ENCODE peak calls at places on chromosomes 13 and 19, in six cellular contexts. H is fibroblast of lung, D is cardiac muscle cell, P is lower lobe of right lung, F is breast epithelium, I is body of pancreas. Y is an unnamed sample.

GRCh38 chr13:52644108-52644507 is 1.9 kb downstream of the HNRNPA1L2 start:
- DNase-seq in H (peak; percentile 8), D (no peak), P (no peak), F (no peak), I (no peak), Y (no peak)

GRCh38 chr13:50393641-50394040 is 378.4 kb downstream of the KCNRG start:
- DNase-seq in H (no peak), D (peak; percentile 67), P (no peak), F (no peak), I (no peak), Y (no peak)

GRCh38 chr13:113938246-113938645 is 35.6 kb downstream of the C13orf46 start:
- DNase-seq in H (no peak), D (no peak), P (no peak), F (no peak), I (no peak), Y (no peak)

GRCh38 chr13:23461544-23461943 is 28.0 kb upstream of the SACS start:
- DNase-seq in H (no peak), D (no peak), P (no peak), F (no peak), I (no peak), Y (no peak)

GRCh38 chr13:22009937-22010336 is 339.1 kb downstream of the FGF9 start:
- DNase-seq in H (no peak), D (no peak), P (no peak), F (no peak), I (no peak), Y (no peak)

GRCh38 chr13:47076536-47076935 is 179.7 kb upstream of the HTR2A start:
- DNase-seq in H (no peak), D (no peak), P (no peak), F (no peak), I (no peak), Y (no peak)

GRCh38 chr19:49997709-49998108 is 27.5 kb downstream of the VRK3 start:
- DNase-seq in H (peak; percentile 21), D (peak; percentile 30), P (no peak), F (no peak), I (peak; percentile 28), Y (peak; percentile 16)

GRCh38 chr19:51821511-51821910 is 26.6 kb downstream of the FPR3 start:
- DNase-seq in H (no peak), D (no peak), P (no peak), F (no peak), I (no peak), Y (no peak)

GRCh38 chr19:18090545-18091216 is 3.9 kb upstream of the IL12RB1 start:
- DNase-seq in H (no peak), D (no peak), P (no peak), F (no peak), I (no peak), Y (no peak)

GRCh38 chr19:53037101-53038097 is 7.1 kb upstream of the ERVV-2 start:
- DNase-seq in H (peak; percentile 73), D (peak; percentile 73), P (peak; percentile 48), F (no peak), I (peak; percentile 11), Y (peak; percentile 53)

GRCh38 chr19:5718032-5718578 is 1.8 kb downstream of the LONP1 start:
- DNase-seq in H (peak; percentile 52), D (no peak), P (no peak), F (no peak), I (no peak), Y (peak; percentile 38)

GRCh38 chr19:49933643-49934042 is 4.3 kb upstream of the NUP62 start:
- DNase-seq in H (no peak), D (no peak), P (no peak), F (no peak), I (no peak), Y (no peak)

GRCh38 chr13:92967923-92968322 is 258.7 kb upstream of the GPC6 start:
- DNase-seq in H (no peak), D (no peak), P (no peak), F (no peak), I (no peak), Y (peak; percentile 9)

GRCh38 chr19:41351339-41352245 is 2.1 kb downstream of the TGFB1 start:
- DNase-seq in H (no peak), D (peak; percentile 48), P (peak; percentile 85), F (no peak), I (peak; percentile 63), Y (peak; percentile 72)

GRCh38 chr19:48636859-48637448 is at the start of gene DBP:
- DNase-seq in H (no peak), D (peak; percentile 69), P (peak; percentile 80), F (peak; percentile 72), I (peak; percentile 65), Y (no peak)

GRCh38 chr13:95463516-95463915 is 89.0 kb upstream of the CLDN10 start:
- DNase-seq in H (no peak), D (no peak), P (no peak), F (no peak), I (no peak), Y (peak; percentile 12)

GRCh38 chr13:93881418-93881817 is 598.1 kb downstream of the DCT start:
- DNase-seq in H (peak; percentile 85), D (no peak), P (no peak), F (no peak), I (no peak), Y (no peak)

GRCh38 chr19:6476155-6476895 is 5.3 kb downstream of the DENND1C start:
- DNase-seq in H (peak; percentile 37), D (peak; percentile 100), P (peak; percentile 93), F (peak; percentile 51), I (peak; percentile 95), Y (peak; percentile 61)

GRCh38 chr19:53962887-53963435 is at the start of gene CACNG8:
- DNase-seq in H (no peak), D (no peak), P (no peak), F (no peak), I (no peak), Y (no peak)

GRCh38 chr13:83819611-83820010 is 62.7 kb downstream of the SLITRK1 start:
- DNase-seq in H (peak; percentile 3), D (no peak), P (no peak), F (no peak), I (no peak), Y (no peak)

GRCh38 chr19:39166571-39167391 is 30.0 kb upstream of the NCCRP1 start:
- DNase-seq in H (peak; percentile 21), D (peak; percentile 73), P (peak; percentile 90), F (peak; percentile 82), I (peak; percentile 80), Y (peak; percentile 42)

GRCh38 chr19:6577410-6578125 is 13.4 kb downstream of the CD70 start:
- DNase-seq in H (peak; percentile 18), D (no peak), P (no peak), F (no peak), I (peak; percentile 33), Y (peak; percentile 82)

GRCh38 chr13:30255696-30256095 is 51.7 kb downstream of the KATNAL1 start:
- DNase-seq in H (peak; percentile 33), D (no peak), P (no peak), F (no peak), I (no peak), Y (no peak)

GRCh38 chr19:49064029-49064629 is 489 bp downstream of the NTF4 start:
- DNase-seq in H (no peak), D (peak; percentile 18), P (peak; percentile 68), F (peak; percentile 88), I (no peak), Y (peak; percentile 74)

GRCh38 chr19:11174336-11174735 is 18.8 kb upstream of the SPC24 start:
- DNase-seq in H (no peak), D (no peak), P (no peak), F (no peak), I (no peak), Y (no peak)

GRCh38 chr13:109233293-109233692 is 553.1 kb downstream of the IRS2 start:
- DNase-seq in H (no peak), D (no peak), P (no peak), F (no peak), I (no peak), Y (peak; percentile 45)

GRCh38 chr19:53254451-53255341 is at the start of gene ZNF677:
- DNase-seq in H (peak; percentile 90), D (peak; percentile 91), P (peak; percentile 93), F (peak; percentile 85), I (peak; percentile 91), Y (peak; percentile 80)

GRCh38 chr13:111184685-111185401 is 69.7 kb downstream of the ARHGEF7 start:
- DNase-seq in H (no peak), D (no peak), P (no peak), F (no peak), I (no peak), Y (no peak)
- H3K4me1 ChIP-seq in H (peaks cover 17% of the 10 kb centered on the region), D (peaks cover 45% of the 10 kb centered on the region), P (peaks cover 40% of the 10 kb centered on the region), F (peaks cover 9% of the 10 kb centered on the region), I (peaks cover 23% of the 10 kb centered on the region), Y (peaks cover 18% of the 10 kb centered on the region)

DNA sequence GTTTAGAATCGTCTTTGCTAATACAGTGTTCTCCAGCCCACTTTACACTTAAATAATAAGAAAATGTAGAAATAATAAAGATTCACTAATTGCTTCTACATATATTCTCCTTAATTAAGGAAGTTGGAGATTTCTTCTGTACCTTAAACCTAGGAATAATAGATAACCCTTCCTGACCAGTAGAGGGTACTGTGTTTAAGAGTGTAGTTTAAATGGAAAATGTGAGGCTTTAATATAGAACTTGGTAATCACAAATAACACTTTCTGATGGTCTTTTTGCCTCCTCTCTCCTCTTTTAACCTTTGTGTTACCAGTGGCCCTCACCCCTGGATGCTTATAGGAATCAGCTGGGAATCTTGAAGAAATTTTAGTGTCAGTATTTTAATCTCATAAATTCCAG is 20.7 kb downstream of the POMP start:
- DNase-seq in H (peak; percentile 29), D (no peak), P (no peak), F (no peak), I (no peak), Y (no peak)
- TF ChIP-seq CTCF in H (peak; percentile 24), D (peak; percentile 47), P (no peak), F (peak; percentile 27), I (peak; percentile 27), Y (peak; percentile 42)

GRCh38 chr13:42384265-42384664 is 112.3 kb downstream of the AKAP11 start:
- DNase-seq in H (no peak), D (no peak), P (no peak), F (no peak), I (no peak), Y (peak; percentile 43)
- H3K4me1 ChIP-seq in H (no peaks in the 10 kb centered on the region), D (no peaks in the 10 kb centered on the region), P (no peaks in the 10 kb centered on the region), F (no peaks in the 10 kb centered on the region), I (no peaks in the 10 kb centered on the region), Y (no peaks in the 10 kb centered on the region)

GRCh38 chr19:44552324-44552723 is 22.8 kb upstream of the CEACAM20 start:
- DNase-seq in H (peak; percentile 12), D (peak; percentile 14), P (no peak), F (no peak), I (no peak), Y (peak; percentile 45)
- TF ChIP-seq CTCF in H (peak; percentile 55), D (peak; percentile 55), P (peak; percentile 46), F (no peak), I (peak; percentile 12), Y (peak; percentile 89)

GRCh38 chr13:77309254-77309653 is 17.6 kb downstream of the MYCBP2 start:
- DNase-seq in H (no peak), D (no peak), P (no peak), F (no peak), I (no peak), Y (no peak)
- H3K4me1 ChIP-seq in H (peaks cover 2% of the 10 kb centered on the region), D (no peaks in the 10 kb centered on the region), P (peaks cover 68% of the 10 kb centered on the region), F (no peaks in the 10 kb centered on the region), I (peaks cover 38% of the 10 kb centered on the region), Y (peaks cover 5% of the 10 kb centered on the region)